ENCODE peak calls at places on chromosomes 2 and 18, in seven cellular contexts. One of them, this sample, is unnamed.

GRCh38 chr2:31221549-31221948 is 4.2 kb upstream of the CAPN14 start:
- DNase-seq in CD4-positive, alpha-beta T cell: no peak
- DNase-seq in WTC11: no peak
- DNase-seq in uterus: no peak
- DNase-seq in GM12878: no peak
- DNase-seq in omental fat pad: no peak
- DNase-seq in lower leg skin: no peak
- DNase-seq in this sample: no peak

GRCh38 chr2:145040433-145040832 is 520.5 kb upstream of the ZEB2 start:
- DNase-seq in CD4-positive, alpha-beta T cell: no peak
- DNase-seq in omental fat pad: no peak
- DNase-seq in GM12878: no peak
- DNase-seq in lower leg skin: no peak
- DNase-seq in WTC11: no peak
- DNase-seq in uterus: no peak
- DNase-seq in this sample: no peak

GRCh38 chr2:42105330-42106256 is 57.8 kb downstream of the PKDCC start:
- DNase-seq in WTC11: no peak
- DNase-seq in lower leg skin: no peak
- DNase-seq in omental fat pad: no peak
- DNase-seq in CD4-positive, alpha-beta T cell: peak; percentile 79
- DNase-seq in uterus: no peak
- DNase-seq in GM12878: peak; percentile 59
- DNase-seq in this sample: no peak

GRCh38 chr2:11411768-11412448 is 54.1 kb downstream of the E2F6 start:
- DNase-seq in omental fat pad: no peak
- DNase-seq in CD4-positive, alpha-beta T cell: no peak
- DNase-seq in uterus: peak; percentile 49
- DNase-seq in lower leg skin: no peak
- DNase-seq in WTC11: peak; percentile 65
- DNase-seq in GM12878: no peak
- DNase-seq in this sample: no peak

GRCh38 chr18:74289137-74289536 is 2.6 kb downstream of the CYB5A start:
- DNase-seq in WTC11: no peak
- DNase-seq in omental fat pad: no peak
- DNase-seq in lower leg skin: no peak
- DNase-seq in GM12878: no peak
- DNase-seq in uterus: no peak
- DNase-seq in CD4-positive, alpha-beta T cell: no peak
- DNase-seq in this sample: no peak

GRCh38 chr2:194301946-194302345 is 1355.1 kb upstream of the SLC39A10 start:
- DNase-seq in omental fat pad: no peak
- DNase-seq in GM12878: no peak
- DNase-seq in lower leg skin: no peak
- DNase-seq in uterus: no peak
- DNase-seq in CD4-positive, alpha-beta T cell: no peak
- DNase-seq in WTC11: no peak
- DNase-seq in this sample: no peak

GRCh38 chr2:180715044-180715443 is 265.4 kb upstream of the UBE2E3 start:
- DNase-seq in GM12878: no peak
- DNase-seq in WTC11: no peak
- DNase-seq in lower leg skin: no peak
- DNase-seq in omental fat pad: no peak
- DNase-seq in CD4-positive, alpha-beta T cell: no peak
- DNase-seq in uterus: no peak
- DNase-seq in this sample: no peak

GRCh38 chr2:64793701-64794100 is 140.0 kb upstream of the SERTAD2 start:
- DNase-seq in CD4-positive, alpha-beta T cell: no peak
- DNase-seq in omental fat pad: no peak
- DNase-seq in uterus: no peak
- DNase-seq in WTC11: no peak
- DNase-seq in lower leg skin: no peak
- DNase-seq in GM12878: peak; percentile 19
- DNase-seq in this sample: no peak

GRCh38 chr2:51981813-51982212 is 949.9 kb upstream of the NRXN1 start:
- DNase-seq in WTC11: no peak
- DNase-seq in omental fat pad: no peak
- DNase-seq in lower leg skin: no peak
- DNase-seq in CD4-positive, alpha-beta T cell: no peak
- DNase-seq in uterus: no peak
- DNase-seq in GM12878: no peak
- DNase-seq in this sample: no peak

GRCh38 chr2:120425014-120425413 is 79.1 kb downstream of the INHBB start:
- DNase-seq in uterus: no peak
- DNase-seq in CD4-positive, alpha-beta T cell: no peak
- DNase-seq in WTC11: no peak
- DNase-seq in omental fat pad: no peak
- DNase-seq in GM12878: no peak
- DNase-seq in lower leg skin: no peak
- DNase-seq in this sample: peak; percentile 26

GRCh38 chr2:162487816-162488215 is 143.9 kb downstream of the GCA start:
- DNase-seq in omental fat pad: no peak
- DNase-seq in uterus: no peak
- DNase-seq in GM12878: no peak
- DNase-seq in CD4-positive, alpha-beta T cell: no peak
- DNase-seq in WTC11: no peak
- DNase-seq in lower leg skin: no peak
- DNase-seq in this sample: no peak

GRCh38 chr18:63476666-63477065 is at the start of gene SERPINB5:
- DNase-seq in CD4-positive, alpha-beta T cell: no peak
- DNase-seq in GM12878: no peak
- DNase-seq in uterus: no peak
- DNase-seq in lower leg skin: peak; percentile 84
- DNase-seq in omental fat pad: no peak
- DNase-seq in WTC11: peak; percentile 22
- DNase-seq in this sample: no peak

GRCh38 chr18:56637897-56638231 is 528 bp downstream of the TXNL1 start:
- DNase-seq in CD4-positive, alpha-beta T cell: no peak
- DNase-seq in omental fat pad: no peak
- DNase-seq in WTC11: peak; percentile 14
- DNase-seq in lower leg skin: no peak
- DNase-seq in uterus: no peak
- DNase-seq in GM12878: no peak
- DNase-seq in this sample: no peak

GRCh38 chr2:131039535-131039907 is 53.7 kb downstream of the FAM168B start:
- DNase-seq in WTC11: no peak
- DNase-seq in CD4-positive, alpha-beta T cell: no peak
- DNase-seq in omental fat pad: no peak
- DNase-seq in GM12878: no peak
- DNase-seq in lower leg skin: peak; percentile 11
- DNase-seq in uterus: no peak
- DNase-seq in this sample: no peak

GRCh38 chr2:188291617-188292445 is at the start of gene GULP1:
- DNase-seq in lower leg skin: peak; percentile 34
- DNase-seq in WTC11: peak; percentile 87
- DNase-seq in omental fat pad: peak; percentile 23
- DNase-seq in uterus: peak; percentile 80
- DNase-seq in GM12878: no peak
- DNase-seq in CD4-positive, alpha-beta T cell: no peak
- DNase-seq in this sample: peak; percentile 80

DNA sequence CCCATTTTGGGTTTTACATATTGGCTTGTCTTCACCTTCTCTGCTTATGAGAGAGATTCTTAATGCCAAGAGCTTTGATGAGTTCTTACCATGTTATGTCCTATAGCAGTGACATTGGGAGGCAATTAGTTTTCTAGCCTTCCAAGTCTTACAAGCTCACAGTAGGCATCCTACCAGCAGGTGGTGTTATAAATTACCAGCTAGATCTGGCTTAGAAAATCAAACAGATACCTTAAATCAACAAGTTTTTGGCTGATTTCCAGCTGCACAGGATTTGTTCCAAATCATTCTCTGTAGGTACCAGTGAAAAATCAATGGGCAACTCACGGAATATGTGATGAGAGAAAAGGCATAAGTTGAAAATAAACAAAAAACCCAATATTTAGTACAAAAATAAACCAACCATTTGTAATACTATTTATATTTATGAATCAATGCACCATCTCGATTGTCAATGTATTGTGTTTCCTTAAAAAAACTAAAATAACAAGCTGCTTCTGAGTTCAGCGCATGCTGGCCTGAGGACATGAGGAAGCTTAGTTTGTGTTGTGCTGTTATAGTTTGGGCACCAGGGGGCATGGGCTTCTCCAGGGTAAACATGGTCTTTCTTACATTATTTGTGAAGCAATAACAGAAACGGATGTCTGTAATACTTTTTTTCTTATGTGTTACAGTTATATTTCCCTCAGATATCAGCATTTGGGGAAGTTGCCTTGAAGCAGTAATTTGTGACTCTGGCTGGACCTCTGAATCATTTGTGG is 34.1 kb upstream of the NXPH2 start:
- DNase-seq in uterus: no peak
- DNase-seq in lower leg skin: no peak
- DNase-seq in GM12878: no peak
- DNase-seq in WTC11: peak; percentile 29
- DNase-seq in omental fat pad: no peak
- DNase-seq in CD4-positive, alpha-beta T cell: no peak
- DNase-seq in this sample: no peak
- TF ChIP-seq CTCF in uterus: no peak
- TF ChIP-seq CTCF in lower leg skin: no peak
- TF ChIP-seq CTCF in GM12878: peak; percentile 33
- TF ChIP-seq CTCF in WTC11: no peak
- TF ChIP-seq CTCF in omental fat pad: no peak
- TF ChIP-seq CTCF in CD4-positive, alpha-beta T cell: no peak
- TF ChIP-seq CTCF in this sample: no peak

DNA sequence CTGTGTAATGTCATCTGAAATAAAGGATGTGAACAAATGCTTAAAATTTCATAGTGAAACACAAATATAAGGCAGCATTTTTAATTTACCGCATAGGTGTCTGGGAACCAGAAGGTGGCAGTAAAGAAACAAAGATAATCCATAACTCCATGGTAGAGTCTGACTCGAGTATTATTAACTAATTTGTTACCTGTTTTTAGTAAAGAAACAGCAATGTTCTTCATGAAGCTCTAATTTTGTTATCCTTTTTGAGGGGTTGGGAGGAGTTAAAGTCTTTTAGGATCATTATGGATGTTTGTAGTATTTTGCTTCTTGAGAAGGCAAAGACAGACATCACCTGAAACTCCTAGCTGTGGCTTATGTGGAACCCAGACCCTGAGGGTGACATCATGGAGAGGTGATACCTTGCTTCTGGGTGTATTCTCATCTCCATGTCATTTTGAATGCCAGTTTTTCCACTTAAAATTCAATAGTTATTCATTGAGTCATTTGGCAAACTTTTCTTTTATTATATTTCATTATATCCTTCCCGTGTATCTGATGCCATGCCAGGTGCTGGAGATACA is 286.2 kb upstream of the EPAS1 start:
- DNase-seq in GM12878: no peak
- DNase-seq in uterus: no peak
- DNase-seq in CD4-positive, alpha-beta T cell: no peak
- DNase-seq in WTC11: no peak
- DNase-seq in omental fat pad: no peak
- DNase-seq in lower leg skin: no peak
- DNase-seq in this sample: no peak
- TF ChIP-seq CTCF in GM12878: peak; percentile 40
- TF ChIP-seq CTCF in uterus: peak; percentile 71
- TF ChIP-seq CTCF in CD4-positive, alpha-beta T cell: peak; percentile 57
- TF ChIP-seq CTCF in WTC11: no peak
- TF ChIP-seq CTCF in omental fat pad: no peak
- TF ChIP-seq CTCF in lower leg skin: no peak
- TF ChIP-seq CTCF in this sample: peak; percentile 60

GRCh38 chr2:121993682-121994081 is 238.2 kb downstream of the TSN start:
- DNase-seq in lower leg skin: no peak
- DNase-seq in GM12878: no peak
- DNase-seq in WTC11: no peak
- DNase-seq in CD4-positive, alpha-beta T cell: no peak
- DNase-seq in uterus: no peak
- DNase-seq in omental fat pad: no peak
- DNase-seq in this sample: no peak
- TF ChIP-seq CTCF in lower leg skin: no peak
- TF ChIP-seq CTCF in GM12878: no peak
- TF ChIP-seq CTCF in WTC11: no peak
- TF ChIP-seq CTCF in CD4-positive, alpha-beta T cell: no peak
- TF ChIP-seq CTCF in uterus: no peak
- TF ChIP-seq CTCF in omental fat pad: no peak
- TF ChIP-seq CTCF in this sample: no peak

GRCh38 chr2:150545931-150546330 is 58.5 kb upstream of the RND3 start:
- DNase-seq in CD4-positive, alpha-beta T cell: no peak
- DNase-seq in lower leg skin: no peak
- DNase-seq in uterus: no peak
- DNase-seq in WTC11: no peak
- DNase-seq in omental fat pad: no peak
- DNase-seq in GM12878: no peak
- DNase-seq in this sample: no peak

GRCh38 chr2:150552421-150552820 is 65.0 kb upstream of the RND3 start:
- DNase-seq in lower leg skin: no peak
- DNase-seq in WTC11: no peak
- DNase-seq in omental fat pad: no peak
- DNase-seq in uterus: no peak
- DNase-seq in CD4-positive, alpha-beta T cell: no peak
- DNase-seq in GM12878: no peak
- DNase-seq in this sample: no peak

GRCh38 chr2:150549381-150549780 is 61.9 kb upstream of the RND3 start:
- DNase-seq in CD4-positive, alpha-beta T cell: no peak
- DNase-seq in uterus: no peak
- DNase-seq in WTC11: no peak
- DNase-seq in omental fat pad: no peak
- DNase-seq in lower leg skin: no peak
- DNase-seq in GM12878: no peak
- DNase-seq in this sample: no peak

GRCh38 chr2:150544731-150545130 is 57.3 kb upstream of the RND3 start:
- DNase-seq in uterus: no peak
- DNase-seq in omental fat pad: no peak
- DNase-seq in WTC11: no peak
- DNase-seq in GM12878: no peak
- DNase-seq in CD4-positive, alpha-beta T cell: no peak
- DNase-seq in lower leg skin: no peak
- DNase-seq in this sample: no peak

DNA sequence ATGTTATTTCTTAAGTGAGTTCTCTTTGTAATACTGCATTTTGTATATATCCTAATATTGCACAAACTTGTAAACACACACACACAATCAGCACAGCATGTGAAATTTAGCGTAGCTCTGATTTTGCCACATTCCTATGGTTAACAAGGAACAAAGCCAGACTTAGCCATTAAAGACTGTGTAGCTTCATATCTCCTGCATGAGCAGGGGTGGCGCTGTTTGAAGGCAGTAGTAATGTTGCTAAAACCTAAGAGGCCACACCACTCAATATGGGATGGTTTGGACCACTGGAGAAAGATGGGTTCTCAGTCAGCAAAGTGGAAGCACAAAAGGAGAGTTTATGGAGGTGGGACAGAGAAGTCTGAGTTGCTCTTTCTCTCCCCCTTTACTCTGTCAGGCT is 61.1 kb upstream of the RND3 start:
- DNase-seq in lower leg skin: no peak
- DNase-seq in omental fat pad: no peak
- DNase-seq in WTC11: peak; percentile 24
- DNase-seq in CD4-positive, alpha-beta T cell: no peak
- DNase-seq in GM12878: no peak
- DNase-seq in uterus: no peak
- DNase-seq in this sample: no peak
- TF ChIP-seq CTCF in lower leg skin: no peak
- TF ChIP-seq CTCF in omental fat pad: no peak
- TF ChIP-seq CTCF in WTC11: peak; percentile 15
- TF ChIP-seq CTCF in CD4-positive, alpha-beta T cell: no peak
- TF ChIP-seq CTCF in GM12878: peak; percentile 41
- TF ChIP-seq CTCF in uterus: no peak
- TF ChIP-seq CTCF in this sample: no peak

GRCh38 chr2:217922101-217923006 is 80.4 kb downstream of the TNS1 start:
- DNase-seq in lower leg skin: no peak
- DNase-seq in CD4-positive, alpha-beta T cell: no peak
- DNase-seq in omental fat pad: no peak
- DNase-seq in GM12878: no peak
- DNase-seq in uterus: peak; percentile 85
- DNase-seq in WTC11: no peak
- DNase-seq in this sample: peak; percentile 60
- TF ChIP-seq CTCF in lower leg skin: no peak
- TF ChIP-seq CTCF in CD4-positive, alpha-beta T cell: no peak
- TF ChIP-seq CTCF in omental fat pad: no peak
- TF ChIP-seq CTCF in GM12878: no peak
- TF ChIP-seq CTCF in uterus: peak; percentile 49
- TF ChIP-seq CTCF in WTC11: no peak
- TF ChIP-seq CTCF in this sample: no peak